ENCODE peak calls at places on chromosomes 1 and 21, in ten cellular contexts. T is lower lobe of right lung; X is dorsolateral prefrontal cortex; K is upper lobe of left lung; A is GM23338; O is kidney; Q is naive thymus-derived CD4-positive, alpha-beta T cell; B is astrocyte; S is MM.1S; Y is left ventricle myocardium inferior. M is an unnamed sample.

GRCh38 chr1:239816090-239816812 is 275.4 kb upstream of the FMN2 start:
- DNase-seq in X (no peak), Q (no peak), B (peak), T (peak), K (no peak), S (no peak), Y (no peak), O (no peak), A (peak), M (no peak)

GRCh38 chr1:41361495-41362356 is 492 bp downstream of the FOXO6 start:
- DNase-seq in O (no peak), X (no peak), B (no peak), Q (no peak), A (peak), Y (no peak), K (no peak), T (no peak), S (no peak), M (no peak)

GRCh38 chr1:116409751-116410182 is 36.7 kb downstream of the ATP1A1 start:
- DNase-seq in Q (no peak), A (no peak), O (no peak), B (no peak), X (no peak), S (no peak), K (no peak), T (no peak), Y (no peak), M (no peak)

GRCh38 chr1:35558374-35559316 is 1.0 kb downstream of the NCDN start:
- DNase-seq in Q (no peak), X (no peak), O (peak), Y (no peak), T (no peak), A (peak), K (peak), B (no peak), S (peak), M (peak)

GRCh38 chr1:10897981-10898728 is 101.7 kb upstream of the CASZ1 start:
- DNase-seq in S (no peak), O (no peak), A (no peak), Y (no peak), B (peak), K (peak), T (no peak), Q (no peak), X (no peak), M (no peak)

GRCh38 chr1:12113433-12114339 is 50.6 kb downstream of the TNFRSF8 start:
- DNase-seq in A (no peak), S (peak), K (no peak), T (no peak), X (no peak), Q (no peak), B (peak), Y (no peak), O (no peak), M (no peak)

GRCh38 chr1:40041466-40041838 is 923 bp downstream of the CAP1 start:
- DNase-seq in Q (no peak), Y (no peak), O (no peak), B (no peak), A (no peak), S (no peak), K (no peak), X (no peak), T (no peak), M (no peak)

GRCh38 chr1:42137766-42138165 is 15.4 kb upstream of the GUCA2B start:
- DNase-seq in Q (no peak), A (no peak), T (no peak), S (no peak), O (peak), Y (no peak), X (no peak), K (peak), B (peak), M (no peak)

GRCh38 chr1:202811296-202812175 is 782 bp downstream of the PCAT6 start:
- DNase-seq in T (no peak), O (no peak), S (no peak), K (peak), Y (peak), A (peak), X (no peak), B (no peak), Q (peak), M (no peak)

GRCh38 chr1:197268012-197268411 is at the start of gene CRB1:
- DNase-seq in A (peak), B (no peak), S (peak), O (no peak), Y (no peak), X (peak), K (no peak), Q (no peak), T (no peak), M (no peak)

DNA sequence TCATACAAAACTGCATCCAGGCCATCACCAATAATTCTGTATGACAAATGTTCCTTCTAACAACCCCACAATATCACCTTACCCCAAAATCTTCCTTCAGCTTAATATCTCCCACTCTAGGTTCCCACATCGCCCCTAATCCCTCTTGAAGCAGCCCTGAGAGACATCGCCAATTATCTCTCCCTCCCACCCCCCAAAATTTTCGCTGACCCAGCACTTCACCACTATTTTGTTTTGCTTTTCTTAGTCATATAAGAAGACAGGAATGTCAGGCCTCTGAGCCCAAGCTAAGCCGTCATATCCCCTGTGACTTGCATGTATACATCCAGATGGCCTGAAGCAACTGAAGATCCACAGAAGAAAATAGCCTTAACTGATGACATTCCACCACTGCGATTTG is 126.3 kb downstream of the ADGRL4 start:
- DNase-seq in K (no peak), A (no peak), Y (no peak), O (no peak), Q (no peak), S (no peak), X (no peak), T (no peak), B (no peak), M (no peak)
- H3K27ac ChIP-seq in K (no peak), A (no peak), Y (no peak), O (no peak), Q (no peak), S (no peak), X (no peak), T (no peak), B (no peak), M (no peak)

DNA sequence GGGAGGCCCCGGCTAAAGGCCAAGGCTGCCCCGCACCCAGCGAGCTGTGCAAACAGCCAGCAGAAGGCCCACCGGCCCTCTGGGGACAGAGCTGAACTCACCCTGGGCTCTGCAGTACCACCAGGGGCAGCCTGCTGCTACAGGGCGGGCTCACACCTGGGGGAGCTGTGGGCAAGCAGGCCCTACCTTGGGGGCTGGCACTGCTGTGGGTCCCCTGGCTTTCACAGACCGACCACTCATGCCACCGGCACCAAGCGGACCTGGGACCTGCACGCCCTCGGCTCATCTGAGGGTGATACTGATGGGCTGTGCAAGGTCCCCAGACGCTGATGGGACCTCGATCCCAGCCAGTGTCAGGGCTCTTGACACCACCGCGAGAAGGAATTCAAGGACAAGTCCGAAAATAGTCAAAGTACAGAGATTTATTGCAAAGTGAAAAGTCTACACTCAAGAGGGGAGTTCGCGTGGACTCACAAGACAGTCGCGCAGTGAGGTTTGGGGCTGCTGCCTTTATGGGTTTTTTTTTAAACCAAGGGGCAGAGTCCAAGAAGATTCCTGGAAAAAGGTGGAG is 61.0 kb upstream of the ADARB1 start:
- DNase-seq in O (peak), A (no peak), B (no peak), T (peak), Y (peak), X (peak), S (no peak), K (peak), Q (no peak), M (no peak)
- H3K27ac ChIP-seq in O (no peak), A (no peak), B (peak), T (no peak), Y (no peak), X (no peak), S (no peak), K (no peak), Q (no peak), M (no peak)

GRCh38 chr1:190116921-190117320 is 360.7 kb downstream of the BRINP3 start:
- DNase-seq in Q (no peak), T (no peak), S (no peak), B (no peak), A (no peak), K (no peak), X (no peak), O (no peak), Y (no peak), M (no peak)

GRCh38 chr1:190124068-190124467 is 353.6 kb downstream of the BRINP3 start:
- DNase-seq in B (no peak), Y (no peak), X (no peak), O (no peak), Q (no peak), S (no peak), A (peak), T (no peak), K (no peak), M (no peak)

DNA sequence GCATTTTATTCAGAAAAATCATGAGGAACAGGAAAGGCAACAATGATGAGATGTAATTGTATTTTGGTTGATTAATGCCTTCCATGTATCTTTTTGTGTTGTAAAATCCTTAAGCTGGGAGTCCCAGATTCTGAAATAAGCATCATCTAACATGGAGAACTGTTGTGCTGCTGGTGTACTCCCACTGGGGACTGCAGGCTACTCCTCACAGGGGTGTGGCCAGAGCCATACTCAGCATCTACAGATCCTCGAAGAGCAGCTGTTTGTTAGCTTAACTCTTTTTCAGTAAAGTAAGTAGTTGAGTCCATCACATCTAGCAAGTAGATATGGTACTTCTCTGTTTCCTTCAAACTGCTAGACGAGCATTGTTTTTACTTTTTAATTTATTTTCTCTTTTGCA is 358.0 kb downstream of the BRINP3 start:
- DNase-seq in T (no peak), K (no peak), S (no peak), B (no peak), Y (no peak), A (peak), X (no peak), O (no peak), Q (no peak), M (no peak)
- H3K27ac ChIP-seq in T (no peak), K (no peak), S (no peak), B (no peak), Y (no peak), A (no peak), X (no peak), O (no peak), Q (no peak), M (no peak)

GRCh38 chr1:53334312-53334711 is 6.4 kb upstream of the LRP8 start:
- DNase-seq in A (no peak), S (no peak), Y (no peak), B (no peak), K (no peak), T (no peak), X (no peak), O (no peak), Q (peak), M (no peak)

GRCh38 chr1:53336146-53336545 is 8.3 kb upstream of the LRP8 start:
- DNase-seq in O (peak), Y (no peak), A (no peak), K (no peak), T (no peak), S (no peak), B (no peak), X (no peak), Q (no peak), M (no peak)

GRCh38 chr1:53334781-53335180 is 6.9 kb upstream of the LRP8 start:
- DNase-seq in K (no peak), X (no peak), Y (no peak), S (no peak), B (no peak), Q (no peak), O (no peak), T (no peak), A (no peak), M (no peak)

GRCh38 chr1:53337499-53337898 is 9.6 kb upstream of the LRP8 start:
- DNase-seq in X (no peak), S (no peak), Q (peak), B (no peak), A (no peak), T (no peak), Y (no peak), O (peak), K (no peak), M (no peak)

GRCh38 chr1:53335661-53336060 is 7.8 kb upstream of the LRP8 start:
- DNase-seq in T (no peak), K (no peak), O (no peak), Y (no peak), A (no peak), X (no peak), S (no peak), B (no peak), Q (no peak), M (no peak)
- H3K27ac ChIP-seq in T (no peak), K (no peak), O (no peak), Y (no peak), A (no peak), X (no peak), S (no peak), B (no peak), Q (no peak), M (no peak)

DNA sequence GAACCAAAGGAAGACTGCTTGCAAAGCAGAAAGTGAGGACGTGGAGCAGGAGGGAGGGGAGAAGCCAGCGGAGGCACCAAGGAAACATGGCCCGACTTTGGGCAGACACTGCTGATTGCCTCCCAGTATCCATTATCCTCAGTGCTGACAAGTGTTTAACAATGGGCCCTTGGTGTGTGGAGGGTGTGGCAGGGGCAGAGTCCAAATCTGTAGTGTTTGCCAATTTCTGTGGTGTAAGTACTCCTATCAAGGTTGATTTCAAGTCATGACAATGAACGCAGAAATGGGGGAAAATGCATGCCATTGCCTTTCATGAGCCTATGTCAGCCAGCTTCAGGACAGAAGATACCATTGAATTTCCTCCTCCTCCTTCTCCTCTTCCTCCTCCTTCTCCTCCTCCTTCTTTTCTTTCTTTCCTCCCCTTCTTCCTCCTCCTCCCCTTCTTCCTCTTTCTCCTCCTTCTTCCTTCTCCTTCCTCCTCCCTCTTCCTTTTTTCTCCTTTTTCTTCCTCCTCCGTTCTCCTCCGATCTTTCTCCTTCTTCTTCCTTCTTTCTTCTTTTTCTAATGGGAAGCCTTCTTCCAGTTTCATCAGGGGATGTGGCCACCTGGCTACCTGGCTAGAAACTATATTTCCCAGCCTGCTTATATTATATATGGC is 10.3 kb upstream of the PHC2 start:
- DNase-seq in Q (no peak), X (no peak), T (no peak), S (no peak), Y (no peak), O (no peak), K (no peak), A (no peak), B (no peak), M (no peak)
- H3K27ac ChIP-seq in Q (no peak), X (no peak), T (no peak), S (no peak), Y (no peak), O (no peak), K (no peak), A (no peak), B (no peak), M (no peak)

GRCh38 chr1:90405726-90406125 is 311.4 kb downstream of the BARHL2 start:
- DNase-seq in Y (no peak), A (no peak), T (no peak), O (no peak), Q (no peak), X (no peak), K (no peak), B (no peak), S (no peak), M (no peak)
- H3K27ac ChIP-seq in Y (no peak), A (no peak), T (no peak), O (no peak), Q (no peak), X (no peak), K (no peak), B (no peak), S (no peak), M (no peak)

GRCh38 chr1:22166439-22166838 is 23.5 kb upstream of the WNT4 start:
- DNase-seq in A (no peak), T (no peak), B (no peak), X (no peak), Y (no peak), S (no peak), K (no peak), O (no peak), Q (no peak), M (no peak)
- H3K27ac ChIP-seq in A (no peak), T (no peak), B (no peak), X (no peak), Y (no peak), S (no peak), K (no peak), O (no peak), Q (no peak), M (no peak)

GRCh38 chr1:9275567-9276034 is 17.1 kb upstream of the SPSB1 start:
- DNase-seq in K (no peak), S (peak), B (peak), Q (peak), O (no peak), T (peak), Y (no peak), A (no peak), X (no peak), M (peak)
- H3K27ac ChIP-seq in K (peak), S (peak), B (peak), Q (no peak), O (no peak), T (no peak), Y (no peak), A (no peak), X (no peak), M (peak)

GRCh38 chr1:167909691-167910180 is 4.2 kb downstream of the ADCY10 start:
- DNase-seq in Y (no peak), O (no peak), S (peak), X (no peak), K (no peak), B (no peak), A (no peak), Q (no peak), T (no peak), M (no peak)
- H3K27ac ChIP-seq in Y (no peak), O (no peak), S (no peak), X (no peak), K (no peak), B (no peak), A (no peak), Q (no peak), T (no peak), M (no peak)